ENCODE peak calls at places on chromosome X, in nine cellular contexts. C is central memory CD4-positive, alpha-beta T cell; U is heart left ventricle; G is activated naive CD4-positive, alpha-beta T cell treated with Interleukin-2 at 50 U/mL for 16 hours; X is neural crest cell; B is stimulated activated CD4-positive, alpha-beta T cell treated with anti-CD3 and anti-CD28 coated beads, Interleukin-2, amount 100 ng/mL, for 48 hours; J is activated CD8-positive, alpha-beta memory T cell treated with anti-CD3 and anti-CD28 coated beads for 4 hours; Y is cardiac muscle cell; Z is SHP77. F is an unnamed sample.

GRCh38 chrX:155070975-155071693 is at the start of the genes BRCC3, CMC4 and MTCP1:
- DNase-seq in Y (peak; percentile 83), Z (peak; percentile 74), C (peak; percentile 70), X (peak; percentile 58), G (peak; percentile 74), B (peak; percentile 66), U (peak; percentile 82), J (peak; percentile 48), F (peak; percentile 92)

GRCh38 chrX:136354201-136354600 is 53.4 kb downstream of the ADGRG4 start:
- DNase-seq in Z (no peak), Y (no peak), B (no peak), J (no peak), X (no peak), C (no peak), U (no peak), G (no peak), F (no peak)

GRCh38 chrX:153725039-153725831 is 579 bp downstream of the ABCD1 start:
- DNase-seq in C (peak; percentile 24), J (no peak), Z (no peak), U (no peak), Y (no peak), X (no peak), G (no peak), B (no peak), F (no peak)

GRCh38 chrX:20211261-20211786 is 55.4 kb downstream of the RPS6KA3 start:
- DNase-seq in G (no peak), C (no peak), B (no peak), Z (no peak), J (no peak), Y (no peak), X (no peak), U (no peak), F (no peak)

GRCh38 chrX:152637649-152638442 is at the start of gene GABRQ:
- DNase-seq in J (no peak), X (peak; percentile 53), B (no peak), Y (peak; percentile 45), C (no peak), U (peak; percentile 7), Z (peak; percentile 21), G (no peak), F (peak; percentile 39)

GRCh38 chrX:109830157-109830703 is 97.2 kb upstream of the ACSL4 start:
- DNase-seq in C (no peak), U (no peak), B (no peak), J (no peak), X (no peak), Z (no peak), Y (no peak), G (no peak), F (no peak)

GRCh38 chrX:67893931-67894330 is 350.1 kb downstream of the AR start:
- DNase-seq in Z (no peak), G (no peak), C (no peak), J (no peak), X (no peak), B (no peak), Y (no peak), U (no peak), F (no peak)

GRCh38 chrX:316351-317325 is 2.0 kb downstream of the GTPBP6 start:
- DNase-seq in G (no peak), J (no peak), B (no peak), Z (no peak), Y (no peak), X (no peak), U (peak; percentile 15), C (no peak), F (no peak)

GRCh38 chrX:86917959-86918358 is 599.6 kb upstream of the KLHL4 start:
- DNase-seq in B (no peak), Y (no peak), Z (no peak), U (no peak), G (no peak), J (no peak), X (no peak), C (no peak), F (no peak)

GRCh38 chrX:120021927-120022326 is 55.6 kb downstream of the RHOXF2B start:
- DNase-seq in G (no peak), X (no peak), Y (no peak), B (no peak), J (no peak), C (no peak), U (no peak), Z (no peak), F (no peak)

GRCh38 chrX:82127228-82128123 is 925.6 kb downstream of the SH3BGRL start:
- DNase-seq in B (no peak), G (no peak), C (peak; percentile 21), X (no peak), U (no peak), Y (no peak), J (no peak), Z (no peak), F (no peak)

GRCh38 chrX:147958316-147958715 is 22.8 kb upstream of the FMR1NB start:
- DNase-seq in U (no peak), X (no peak), Z (no peak), Y (no peak), G (no peak), B (no peak), J (no peak), C (no peak), F (no peak)

GRCh38 chrX:20354505-20354904 is 87.8 kb upstream of the RPS6KA3 start:
- DNase-seq in Y (no peak), Z (no peak), J (no peak), C (peak; percentile 18), X (no peak), G (no peak), B (no peak), U (no peak), F (no peak)

GRCh38 chrX:107563851-107564250 is 64.5 kb upstream of the PRPS1 start:
- DNase-seq in Z (no peak), G (no peak), B (no peak), C (no peak), J (no peak), X (no peak), U (no peak), Y (no peak), F (no peak)

GRCh38 chrX:41559662-41560061 is 112.5 kb downstream of the NYX start:
- DNase-seq in B (no peak), U (peak; percentile 23), Y (peak; percentile 77), C (no peak), G (peak; percentile 39), X (no peak), Z (no peak), J (peak; percentile 4), F (no peak)

GRCh38 chrX:128754130-128754529 is 701.9 kb upstream of the ACTRT1 start:
- DNase-seq in J (no peak), Y (no peak), Z (no peak), X (no peak), U (no peak), G (no peak), C (no peak), B (no peak), F (no peak)

GRCh38 chrX:8738588-8739189 is 6.8 kb upstream of the ANOS1 start:
- DNase-seq in G (peak; percentile 3), J (no peak), B (peak; percentile 16), U (no peak), X (peak; percentile 67), C (no peak), Y (peak; percentile 62), Z (peak; percentile 13), F (peak; percentile 14)

GRCh38 chrX:3820170-3820569 is 106.7 kb upstream of the PRKX start:
- DNase-seq in Y (peak; percentile 61), J (no peak), X (no peak), C (no peak), G (no peak), B (no peak), Z (no peak), U (no peak), F (no peak)

GRCh38 chrX:53435997-53436396 is 1.8 kb upstream of the HSD17B10 start:
- DNase-seq in B (peak; percentile 63), Y (peak; percentile 77), X (peak; percentile 42), U (peak; percentile 26), G (peak; percentile 66), C (peak; percentile 69), Z (peak; percentile 87), J (peak; percentile 35), F (peak; percentile 39)

GRCh38 chrX:70592091-70592490 is 147.5 kb downstream of the DLG3 start:
- DNase-seq in U (no peak), J (no peak), C (no peak), X (no peak), Z (no peak), G (no peak), B (peak; percentile 19), Y (peak; percentile 64), F (no peak)

GRCh38 chrX:127038065-127038464 is 218.5 kb downstream of the PRR32 start:
- DNase-seq in X (no peak), Z (no peak), C (no peak), Y (no peak), J (no peak), B (no peak), U (no peak), G (no peak), F (no peak)